ENCODE peak calls at places on chromosomes 12 and 14, in five cellular contexts. U is HepG2, P is H1, J is GM12878, S is K562. Y is an unnamed sample.

GRCh38 chr14:62667515-62667914 is 377.7 kb downstream of the KCNH5 start:
- DNase-seq in U (no peak), P (no peak), J (no peak), S (no peak), Y (no peak)

GRCh38 chr12:80422549-80422948 is 21.5 kb upstream of the PTPRQ start:
- DNase-seq in U (no peak), P (no peak), J (no peak), S (no peak), Y (no peak)

GRCh38 chr12:49868952-49869815 is 26.3 kb upstream of the BCDIN3D start:
- DNase-seq in U (peak), P (no peak), J (no peak), S (peak), Y (no peak)

GRCh38 chr14:99595034-99595433 is 9.0 kb downstream of the CCDC85C start:
- DNase-seq in U (no peak), P (no peak), J (peak), S (no peak), Y (no peak)

GRCh38 chr12:24759155-24759554 is 189.7 kb downstream of the BCAT1 start:
- DNase-seq in U (peak), P (no peak), J (no peak), S (peak), Y (no peak)

GRCh38 chr12:124464062-124464461 is 103.3 kb downstream of the NCOR2 start:
- DNase-seq in U (no peak), P (no peak), J (no peak), S (no peak), Y (no peak)

GRCh38 chr14:64715146-64715627 is 11.0 kb downstream of the PLEKHG3 start:
- DNase-seq in U (no peak), P (no peak), J (no peak), S (no peak), Y (no peak)

GRCh38 chr12:90652280-90652679 is 302.7 kb downstream of the CCER1 start:
- DNase-seq in U (no peak), P (no peak), J (no peak), S (no peak), Y (no peak)

GRCh38 chr14:92897922-92898599 is 24.9 kb upstream of the CHGA start:
- DNase-seq in U (no peak), P (no peak), J (no peak), S (no peak), Y (no peak)

GRCh38 chr12:111529424-111530368 is 69.4 kb downstream of the ATXN2 start:
- DNase-seq in U (peak), P (peak), J (peak), S (peak), Y (peak)

GRCh38 chr12:69662764-69663163 is 36.3 kb downstream of the BEST3 start:
- DNase-seq in U (no peak), P (no peak), J (no peak), S (no peak), Y (no peak)

GRCh38 chr14:95453713-95453980 is 62.8 kb downstream of the SYNE3 start:
- DNase-seq in U (no peak), P (no peak), J (no peak), S (no peak), Y (no peak)

GRCh38 chr14:29927596-29928341 is at the start of gene PRKD1:
- DNase-seq in U (peak), P (no peak), J (no peak), S (peak), Y (no peak)

GRCh38 chr14:105591052-105591451 is 64.7 kb downstream of the TMEM121 start:
- DNase-seq in U (no peak), P (no peak), J (no peak), S (no peak), Y (no peak)

GRCh38 chr14:104142136-104143041 is 4.0 kb downstream of the KIF26A start:
- DNase-seq in U (no peak), P (no peak), J (no peak), S (no peak), Y (no peak)

GRCh38 chr12:120190985-120191480 is 3.5 kb downstream of the GCN1 start:
- DNase-seq in U (no peak), P (no peak), J (no peak), S (no peak), Y (no peak)

GRCh38 chr14:20986811-20987210 is 3.0 kb upstream of the METTL17 start:
- DNase-seq in U (peak), P (no peak), J (no peak), S (peak), Y (peak)

GRCh38 chr12:29783773-29784666 is at the start of gene TMTC1:
- DNase-seq in U (no peak), P (peak), J (no peak), S (no peak), Y (no peak)

GRCh38 chr12:94092516-94093241 is 55.7 kb upstream of the PLXNC1 start:
- DNase-seq in U (no peak), P (no peak), J (no peak), S (no peak), Y (no peak)

GRCh38 chr12:75974323-75975273 is 57.0 kb downstream of the PHLDA1 start:
- DNase-seq in U (peak), P (no peak), J (no peak), S (no peak), Y (no peak)

GRCh38 chr12:75970310-75970709 is 61.3 kb downstream of the PHLDA1 start:
- DNase-seq in U (no peak), P (no peak), J (no peak), S (no peak), Y (no peak)

GRCh38 chr12:75971253-75971652 is 60.3 kb downstream of the PHLDA1 start:
- DNase-seq in U (no peak), P (no peak), J (no peak), S (no peak), Y (no peak)

GRCh38 chr12:75965661-75966060 is 65.9 kb downstream of the PHLDA1 start:
- DNase-seq in U (no peak), P (no peak), J (no peak), S (no peak), Y (no peak)

DNA sequence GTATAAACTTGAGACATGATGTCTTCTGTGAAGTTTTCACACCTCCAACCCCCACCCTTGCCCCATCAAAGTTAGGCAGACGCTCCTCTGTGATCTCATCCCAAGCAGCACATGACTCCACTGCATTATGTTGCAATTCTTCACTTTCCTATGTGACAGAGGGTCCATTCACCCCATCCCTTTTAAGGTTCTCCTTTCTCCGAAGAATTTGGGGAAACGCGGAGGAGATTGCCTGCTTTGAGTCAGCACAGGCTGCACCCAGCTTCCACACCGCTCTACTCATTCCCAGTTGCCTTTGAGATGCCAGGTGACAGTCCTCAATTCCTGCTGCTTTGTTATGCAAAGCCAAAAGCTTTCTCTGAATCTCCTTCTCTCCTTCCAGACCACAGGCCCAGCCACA is 61.8 kb downstream of the PHLDA1 start:
- DNase-seq in U (no peak), P (peak), J (no peak), S (no peak), Y (no peak)
- TF ChIP-seq ZNF274 in U (no peak), P (no peak), J (no peak), S (no peak), Y (no peak)

GRCh38 chr14:50318031-50318626 is 6.0 kb downstream of the DMAC2L start:
- DNase-seq in U (peak), P (no peak), J (no peak), S (peak), Y (peak)

GRCh38 chr14:50319293-50319692 is 7.2 kb downstream of the DMAC2L start:
- DNase-seq in U (no peak), P (no peak), J (no peak), S (no peak), Y (no peak)

GRCh38 chr14:50319721-50320120 is 7.6 kb downstream of the DMAC2L start:
- DNase-seq in U (no peak), P (no peak), J (no peak), S (no peak), Y (no peak)

GRCh38 chr14:50320279-50320678 is 8.2 kb downstream of the DMAC2L start:
- DNase-seq in U (no peak), P (no peak), J (peak), S (no peak), Y (no peak)

DNA sequence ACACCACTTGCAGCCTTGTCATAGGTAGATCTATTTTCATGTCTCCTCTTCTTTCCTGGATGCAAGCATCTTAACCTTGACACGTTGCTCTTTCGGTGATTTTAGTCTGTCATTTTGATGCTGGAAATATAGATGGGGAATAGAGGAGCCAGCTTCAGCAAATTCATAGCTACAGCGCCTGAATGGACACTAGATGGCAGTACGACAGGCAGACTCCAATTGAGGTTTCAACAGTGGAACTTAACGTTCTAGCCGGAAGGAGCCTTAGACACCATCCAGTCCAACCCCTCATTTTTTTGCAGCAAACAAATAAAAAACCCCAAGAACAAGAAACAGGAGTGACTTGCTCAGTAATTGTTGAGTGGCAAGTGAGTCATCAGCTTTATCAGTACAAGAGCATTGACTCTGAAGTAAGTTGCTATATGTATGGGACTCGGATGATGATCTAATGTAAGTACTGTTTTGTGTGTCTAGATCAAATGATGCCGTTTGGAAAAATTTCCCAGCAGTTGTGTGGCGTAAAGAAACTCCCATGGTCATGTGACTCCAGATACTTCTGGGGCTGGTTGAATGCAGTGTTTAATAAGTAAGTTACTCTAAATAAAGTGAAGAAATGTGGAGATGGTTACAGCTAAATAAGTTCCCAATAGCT is 9.0 kb downstream of the DMAC2L start:
- DNase-seq in U (peak), P (no peak), J (peak), S (peak), Y (peak)
- TF ChIP-seq POLR2A in U (no peak), P (no peak), J (no peak), S (no peak), Y (no peak)

DNA sequence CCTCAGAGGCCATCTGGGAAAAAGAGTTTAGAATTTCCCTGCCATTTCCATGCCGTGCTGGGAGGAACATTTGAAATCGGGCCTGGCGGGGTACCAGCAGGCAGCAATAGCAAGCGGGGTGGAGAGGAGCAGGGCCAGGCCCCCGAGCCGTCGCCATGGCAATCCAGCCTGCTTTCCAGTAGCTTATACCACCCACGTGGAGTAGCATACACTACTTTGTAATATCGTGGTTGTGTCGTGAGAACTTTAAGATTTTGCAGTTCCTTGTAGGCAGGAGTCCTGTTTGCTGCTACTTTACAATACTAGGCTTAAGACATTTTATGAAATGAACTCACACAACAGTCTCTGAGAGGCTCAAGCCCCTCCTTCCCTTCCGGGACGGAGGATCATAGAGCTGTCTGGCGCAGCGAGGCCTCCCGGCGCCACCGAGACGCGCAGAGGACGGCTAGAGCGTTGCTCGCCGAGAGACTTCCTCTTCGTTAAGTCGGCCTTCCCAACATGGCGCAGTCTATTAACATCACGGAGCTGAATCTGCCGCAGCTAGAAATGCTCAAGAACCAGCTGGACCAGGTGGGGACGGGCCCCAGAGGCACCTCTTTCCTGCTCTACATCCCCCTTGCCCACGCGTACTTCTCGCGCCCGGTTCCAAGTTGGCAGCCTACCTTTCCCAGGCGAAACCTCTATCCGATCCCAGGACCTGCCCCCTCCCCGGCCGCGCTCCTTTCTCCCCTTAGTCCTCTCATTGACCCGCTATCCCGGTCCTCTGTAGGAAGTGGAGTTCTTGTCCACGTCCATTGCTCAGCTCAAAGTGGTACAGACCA is at the start of gene PFDN5:
- DNase-seq in U (peak), P (peak), J (peak), S (peak), Y (peak)
- TF ChIP-seq ZNF274 in U (no peak), P (no peak), J (no peak), S (no peak), Y (no peak)

GRCh38 chr14:74962059-74962458 is 6.7 kb upstream of the PGF start:
- DNase-seq in U (no peak), P (no peak), J (no peak), S (no peak), Y (no peak)
- TF ChIP-seq POLR2A in U (no peak), P (no peak), J (no peak), S (no peak), Y (no peak)

GRCh38 chr12:56257491-56258067 is 605 bp downstream of the ANKRD52 start:
- DNase-seq in U (peak), P (no peak), J (no peak), S (peak), Y (no peak)
- TF ChIP-seq ZNF274 in U (no peak), P (no peak), J (no peak), S (no peak), Y (no peak)

GRCh38 chr14:24179961-24180726 is 8.3 kb downstream of the REC8 start:
- DNase-seq in U (no peak), P (no peak), J (no peak), S (no peak), Y (no peak)
- TF ChIP-seq POLR2A in U (no peak), P (no peak), J (peak), S (no peak), Y (no peak)

Y was measured in HCT116.